ENCODE peak calls at places on chromosomes 6 and 20, in ten cellular contexts. D is activated naive CD4-positive, alpha-beta T cell treated with anti-CD3 and anti-CD28 coated beads for 36 hours; L is GM13976; O is effector CD4-positive, alpha-beta T cell; A is T-helper 9 cell; Z is substantia nigra; Y is activated CD4-positive, alpha-beta T cell treated with anti-CD3 and anti-CD28 coated beads, Interleukin-2, amount 50 U/mL, for 1 hour; Q is foreskin melanocyte; W is NCI-H748 treated with DMSO at 0.1 percent for 48 hours; K is memory B cell. T is an unnamed sample.

GRCh38 chr6:82270791-82271392 is 23.3 kb upstream of the IBTK start:
- DNase-seq in D (no peak), L (peak), O (no peak), A (no peak), Z (no peak), Y (no peak), Q (peak), W (peak), K (peak), T (no peak)

GRCh38 chr20:1190847-1191246 is 6.1 kb upstream of the TMEM74B start:
- DNase-seq in D (no peak), L (no peak), O (no peak), A (no peak), Z (no peak), Y (no peak), Q (no peak), W (no peak), K (no peak), T (no peak)

GRCh38 chr20:20224806-20225205 is 143.1 kb upstream of the INSM1 start:
- DNase-seq in D (no peak), L (no peak), O (no peak), A (no peak), Z (no peak), Y (no peak), Q (no peak), W (no peak), K (no peak), T (no peak)

GRCh38 chr20:39823239-39823638 is 861.1 kb downstream of the DHX35 start:
- DNase-seq in D (no peak), L (no peak), O (no peak), A (no peak), Z (no peak), Y (no peak), Q (no peak), W (no peak), K (no peak), T (no peak)

GRCh38 chr6:43455034-43455747 is at the start of gene DLK2:
- DNase-seq in D (peak), L (peak), O (peak), A (peak), Z (no peak), Y (peak), Q (no peak), W (no peak), K (peak), T (no peak)

GRCh38 chr6:112007805-112008204 is 46.1 kb upstream of the CCN6 start:
- DNase-seq in D (no peak), L (no peak), O (no peak), A (no peak), Z (no peak), Y (no peak), Q (no peak), W (no peak), K (no peak), T (no peak)

GRCh38 chr6:123655520-123656306 is 19.0 kb upstream of the TRDN start:
- DNase-seq in D (no peak), L (no peak), O (no peak), A (no peak), Z (no peak), Y (no peak), Q (no peak), W (no peak), K (no peak), T (no peak)

GRCh38 chr6:166640342-166641043 is 13.4 kb upstream of the RPS6KA2 start:
- DNase-seq in D (peak), L (no peak), O (no peak), A (no peak), Z (no peak), Y (no peak), Q (no peak), W (no peak), K (no peak), T (no peak)

GRCh38 chr6:134145786-134146185 is 93.4 kb upstream of the SLC2A12 start:
- DNase-seq in D (no peak), L (no peak), O (no peak), A (no peak), Z (no peak), Y (no peak), Q (no peak), W (peak), K (no peak), T (no peak)

GRCh38 chr20:3843490-3843889 is 3.1 kb upstream of the MAVS start:
- DNase-seq in D (no peak), L (no peak), O (no peak), A (no peak), Z (no peak), Y (no peak), Q (peak), W (no peak), K (no peak), T (no peak)

GRCh38 chr6:31131595-31131994 is 7.3 kb downstream of the PSORS1C2 start:
- DNase-seq in D (no peak), L (no peak), O (no peak), A (no peak), Z (no peak), Y (no peak), Q (no peak), W (no peak), K (no peak), T (no peak)

GRCh38 chr6:17635568-17635967 is 35.5 kb downstream of the FAM8A1 start:
- DNase-seq in D (no peak), L (no peak), O (no peak), A (no peak), Z (no peak), Y (no peak), Q (peak), W (no peak), K (no peak), T (no peak)

GRCh38 chr20:34703573-34704176 is 469 bp upstream of the TP53INP2 start:
- DNase-seq in D (no peak), L (peak), O (no peak), A (no peak), Z (no peak), Y (no peak), Q (peak), W (peak), K (no peak), T (no peak)

T was measured in NT2/D1.